ENCODE peak calls at places on chromosome 21, in six cellular contexts. One of them, this sample, is unnamed.

GRCh38 chr21:27831821-27832569 is 865.1 kb upstream of the ADAMTS5 start:
- DNase-seq in lung: no peak
- DNase-seq in esophagus muscularis mucosa: no peak
- DNase-seq in HFF-Myc: no peak
- DNase-seq in ascending aorta: no peak
- DNase-seq in pancreas: no peak
- DNase-seq in this sample: peak

GRCh38 chr21:8989883-8990325 is 1531.5 kb upstream of the TPTE start:
- DNase-seq in lung: no peak
- DNase-seq in esophagus muscularis mucosa: no peak
- DNase-seq in ascending aorta: no peak
- DNase-seq in pancreas: peak
- DNase-seq in HFF-Myc: no peak
- DNase-seq in this sample: no peak

GRCh38 chr21:45767071-45768006 is 123.8 kb downstream of the PCBP3 start:
- DNase-seq in ascending aorta: no peak
- DNase-seq in HFF-Myc: no peak
- DNase-seq in esophagus muscularis mucosa: no peak
- DNase-seq in lung: no peak
- DNase-seq in pancreas: no peak
- DNase-seq in this sample: peak

GRCh38 chr21:26806734-26807372 is 38.4 kb downstream of the ADAMTS1 start:
- DNase-seq in HFF-Myc: no peak
- DNase-seq in pancreas: no peak
- DNase-seq in esophagus muscularis mucosa: no peak
- DNase-seq in lung: no peak
- DNase-seq in ascending aorta: no peak
- DNase-seq in this sample: peak

GRCh38 chr21:45538381-45539045 is 3.7 kb downstream of the SLC19A1 start:
- DNase-seq in pancreas: peak
- DNase-seq in HFF-Myc: no peak
- DNase-seq in ascending aorta: peak
- DNase-seq in esophagus muscularis mucosa: no peak
- DNase-seq in lung: no peak
- DNase-seq in this sample: no peak

GRCh38 chr21:27130152-27130551 is 163.3 kb upstream of the ADAMTS5 start:
- DNase-seq in pancreas: no peak
- DNase-seq in lung: no peak
- DNase-seq in ascending aorta: no peak
- DNase-seq in HFF-Myc: no peak
- DNase-seq in esophagus muscularis mucosa: no peak
- DNase-seq in this sample: no peak

GRCh38 chr21:14901482-14901958 is 163.3 kb downstream of the NRIP1 start:
- DNase-seq in pancreas: no peak
- DNase-seq in ascending aorta: no peak
- DNase-seq in lung: no peak
- DNase-seq in HFF-Myc: no peak
- DNase-seq in esophagus muscularis mucosa: no peak
- DNase-seq in this sample: no peak

GRCh38 chr21:33273044-33273443 is 6.9 kb downstream of the IL10RB start:
- DNase-seq in esophagus muscularis mucosa: no peak
- DNase-seq in ascending aorta: no peak
- DNase-seq in HFF-Myc: no peak
- DNase-seq in pancreas: no peak
- DNase-seq in lung: no peak
- DNase-seq in this sample: peak

GRCh38 chr21:27831177-27831576 is 864.3 kb upstream of the ADAMTS5 start:
- DNase-seq in lung: no peak
- DNase-seq in pancreas: no peak
- DNase-seq in ascending aorta: no peak
- DNase-seq in HFF-Myc: no peak
- DNase-seq in esophagus muscularis mucosa: no peak
- DNase-seq in this sample: no peak

GRCh38 chr21:34736116-34736870 is 67.5 kb downstream of the CLIC6 start:
- DNase-seq in ascending aorta: no peak
- DNase-seq in esophagus muscularis mucosa: no peak
- DNase-seq in HFF-Myc: no peak
- DNase-seq in lung: no peak
- DNase-seq in pancreas: no peak
- DNase-seq in this sample: no peak

GRCh38 chr21:38847556-38847955 is 41.8 kb downstream of the ETS2 start:
- DNase-seq in ascending aorta: no peak
- DNase-seq in HFF-Myc: no peak
- DNase-seq in esophagus muscularis mucosa: no peak
- DNase-seq in lung: no peak
- DNase-seq in pancreas: no peak
- DNase-seq in this sample: no peak

GRCh38 chr21:24023936-24024335 is 1583.3 kb downstream of the MRPL39 start:
- DNase-seq in HFF-Myc: no peak
- DNase-seq in pancreas: no peak
- DNase-seq in ascending aorta: no peak
- DNase-seq in esophagus muscularis mucosa: no peak
- DNase-seq in lung: no peak
- DNase-seq in this sample: no peak

GRCh38 chr21:40016234-40016633 is 149.0 kb downstream of the PCP4 start:
- DNase-seq in pancreas: no peak
- DNase-seq in esophagus muscularis mucosa: no peak
- DNase-seq in lung: no peak
- DNase-seq in ascending aorta: no peak
- DNase-seq in HFF-Myc: no peak
- DNase-seq in this sample: no peak

GRCh38 chr21:32331444-32332305 is 33.0 kb downstream of the MRAP start:
- DNase-seq in ascending aorta: no peak
- DNase-seq in pancreas: no peak
- DNase-seq in esophagus muscularis mucosa: no peak
- DNase-seq in HFF-Myc: no peak
- DNase-seq in lung: no peak
- DNase-seq in this sample: no peak

GRCh38 chr21:35026617-35027557 is 22.2 kb downstream of the RUNX1 start:
- DNase-seq in HFF-Myc: no peak
- DNase-seq in pancreas: no peak
- DNase-seq in esophagus muscularis mucosa: no peak
- DNase-seq in ascending aorta: no peak
- DNase-seq in lung: peak
- DNase-seq in this sample: peak

GRCh38 chr21:40634141-40634540 is 212.8 kb downstream of the DSCAM start:
- DNase-seq in pancreas: no peak
- DNase-seq in ascending aorta: no peak
- DNase-seq in HFF-Myc: no peak
- DNase-seq in lung: no peak
- DNase-seq in esophagus muscularis mucosa: no peak
- DNase-seq in this sample: no peak

GRCh38 chr21:38258803-38259485 is 2.2 kb downstream of the KCNJ15 start:
- DNase-seq in HFF-Myc: no peak
- DNase-seq in ascending aorta: no peak
- DNase-seq in lung: no peak
- DNase-seq in pancreas: no peak
- DNase-seq in esophagus muscularis mucosa: no peak
- DNase-seq in this sample: peak

GRCh38 chr21:27802816-27803475 is 836.1 kb upstream of the ADAMTS5 start:
- DNase-seq in HFF-Myc: no peak
- DNase-seq in ascending aorta: no peak
- DNase-seq in lung: peak
- DNase-seq in esophagus muscularis mucosa: no peak
- DNase-seq in pancreas: no peak
- DNase-seq in this sample: peak

GRCh38 chr21:33395866-33396265 is 7.3 kb upstream of the IFNGR2 start:
- DNase-seq in pancreas: no peak
- DNase-seq in esophagus muscularis mucosa: no peak
- DNase-seq in HFF-Myc: no peak
- DNase-seq in ascending aorta: no peak
- DNase-seq in lung: no peak
- DNase-seq in this sample: peak

GRCh38 chr21:27590271-27590670 is 623.4 kb upstream of the ADAMTS5 start:
- DNase-seq in lung: no peak
- DNase-seq in ascending aorta: no peak
- DNase-seq in HFF-Myc: no peak
- DNase-seq in pancreas: no peak
- DNase-seq in esophagus muscularis mucosa: no peak
- DNase-seq in this sample: peak

GRCh38 chr21:14251336-14251735 is 35.4 kb downstream of the RBM11 start:
- DNase-seq in ascending aorta: no peak
- DNase-seq in esophagus muscularis mucosa: no peak
- DNase-seq in pancreas: no peak
- DNase-seq in lung: no peak
- DNase-seq in HFF-Myc: no peak
- DNase-seq in this sample: no peak

GRCh38 chr21:17613242-17613676 is 558 bp upstream of the BTG3 start:
- DNase-seq in lung: peak
- DNase-seq in HFF-Myc: no peak
- DNase-seq in pancreas: peak
- DNase-seq in esophagus muscularis mucosa: no peak
- DNase-seq in ascending aorta: no peak
- DNase-seq in this sample: peak

GRCh38 chr21:42373181-42373907 is 7.0 kb upstream of the TFF1 start:
- DNase-seq in pancreas: no peak
- DNase-seq in ascending aorta: no peak
- DNase-seq in lung: no peak
- DNase-seq in HFF-Myc: no peak
- DNase-seq in esophagus muscularis mucosa: no peak
- DNase-seq in this sample: no peak
- TF ChIP-seq CTCF in pancreas: no peak
- TF ChIP-seq CTCF in ascending aorta: no peak
- TF ChIP-seq CTCF in lung: no peak
- TF ChIP-seq CTCF in HFF-Myc: no peak
- TF ChIP-seq CTCF in esophagus muscularis mucosa: no peak
- TF ChIP-seq CTCF in this sample: no peak

GRCh38 chr21:44460441-44460755 is 5.1 kb downstream of the LRRC3 start:
- DNase-seq in HFF-Myc: no peak
- DNase-seq in ascending aorta: no peak
- DNase-seq in pancreas: no peak
- DNase-seq in lung: no peak
- DNase-seq in esophagus muscularis mucosa: no peak
- DNase-seq in this sample: no peak
- H3K4me3 ChIP-seq in HFF-Myc: no peak
- H3K4me3 ChIP-seq in ascending aorta: no peak
- H3K4me3 ChIP-seq in pancreas: no peak
- H3K4me3 ChIP-seq in lung: no peak
- H3K4me3 ChIP-seq in esophagus muscularis mucosa: no peak
- H3K4me3 ChIP-seq in this sample: no peak

GRCh38 chr21:36910581-36911307 is 55.7 kb downstream of the HLCS start:
- DNase-seq in pancreas: no peak
- DNase-seq in lung: no peak
- DNase-seq in esophagus muscularis mucosa: no peak
- DNase-seq in HFF-Myc: no peak
- DNase-seq in ascending aorta: no peak
- DNase-seq in this sample: peak

GRCh38 chr21:36909423-36909822 is 57.0 kb downstream of the HLCS start:
- DNase-seq in lung: no peak
- DNase-seq in ascending aorta: no peak
- DNase-seq in HFF-Myc: no peak
- DNase-seq in esophagus muscularis mucosa: no peak
- DNase-seq in pancreas: no peak
- DNase-seq in this sample: peak

GRCh38 chr21:36904093-36904666 is 62.3 kb downstream of the HLCS start:
- DNase-seq in HFF-Myc: no peak
- DNase-seq in ascending aorta: no peak
- DNase-seq in esophagus muscularis mucosa: no peak
- DNase-seq in pancreas: no peak
- DNase-seq in lung: no peak
- DNase-seq in this sample: no peak

GRCh38 chr21:36909901-36910561 is 56.4 kb downstream of the HLCS start:
- DNase-seq in pancreas: no peak
- DNase-seq in ascending aorta: no peak
- DNase-seq in HFF-Myc: peak
- DNase-seq in lung: no peak
- DNase-seq in esophagus muscularis mucosa: no peak
- DNase-seq in this sample: peak

GRCh38 chr21:36908260-36908908 is 58.1 kb downstream of the HLCS start:
- DNase-seq in ascending aorta: no peak
- DNase-seq in pancreas: no peak
- DNase-seq in esophagus muscularis mucosa: no peak
- DNase-seq in HFF-Myc: no peak
- DNase-seq in lung: no peak
- DNase-seq in this sample: peak
- TF ChIP-seq CTCF in ascending aorta: no peak
- TF ChIP-seq CTCF in pancreas: no peak
- TF ChIP-seq CTCF in esophagus muscularis mucosa: no peak
- TF ChIP-seq CTCF in HFF-Myc: no peak
- TF ChIP-seq CTCF in lung: no peak
- TF ChIP-seq CTCF in this sample: peak

DNA sequence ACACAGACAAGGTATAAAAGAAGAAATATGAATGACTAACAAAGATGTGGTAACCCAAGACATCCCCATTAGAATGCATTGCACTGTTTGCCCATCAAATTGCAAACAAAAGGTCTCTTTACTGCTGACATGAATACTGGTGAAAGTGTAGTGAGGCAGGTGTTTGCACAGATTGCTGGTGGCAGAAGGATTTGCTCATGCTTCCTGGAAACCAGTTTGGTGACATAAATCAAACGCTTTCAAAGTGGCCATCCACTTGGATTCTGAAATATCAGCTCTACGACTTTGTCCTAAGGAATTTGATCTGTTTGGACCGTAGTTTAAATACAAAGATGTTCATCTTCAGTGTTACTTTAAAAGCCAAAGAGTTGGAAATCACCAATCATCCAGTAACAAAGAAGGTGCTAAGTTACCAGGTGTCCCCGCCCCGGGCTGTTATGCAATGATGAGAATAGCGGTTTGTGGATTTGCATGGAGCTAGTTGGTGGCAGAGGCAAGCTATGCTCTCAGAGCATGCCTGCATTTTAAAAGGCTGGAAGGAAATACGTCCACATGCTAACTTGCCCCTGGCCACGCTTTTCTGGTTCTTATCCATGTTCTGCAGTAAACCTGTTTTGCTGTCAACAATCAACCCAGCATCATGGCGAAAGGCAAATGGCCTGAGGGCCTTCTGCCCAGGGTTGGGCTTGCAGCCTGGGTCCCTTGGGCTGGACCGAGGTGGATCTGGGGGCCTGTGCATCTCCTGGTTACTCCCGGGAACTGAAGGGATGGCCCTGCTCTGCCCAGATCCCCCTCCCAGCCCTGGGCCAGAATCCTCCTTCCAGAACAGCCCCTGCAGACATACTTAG is 49.2 kb downstream of the UMODL1 start:
- DNase-seq in esophagus muscularis mucosa: no peak
- DNase-seq in lung: no peak
- DNase-seq in ascending aorta: no peak
- DNase-seq in HFF-Myc: no peak
- DNase-seq in pancreas: no peak
- DNase-seq in this sample: no peak
- H3K4me3 ChIP-seq in esophagus muscularis mucosa: no peak
- H3K4me3 ChIP-seq in lung: no peak
- H3K4me3 ChIP-seq in ascending aorta: no peak
- H3K4me3 ChIP-seq in HFF-Myc: no peak
- H3K4me3 ChIP-seq in pancreas: no peak
- H3K4me3 ChIP-seq in this sample: no peak

GRCh38 chr21:41678016-41678935 is 88.6 kb downstream of the RIPK4 start:
- DNase-seq in HFF-Myc: no peak
- DNase-seq in pancreas: no peak
- DNase-seq in esophagus muscularis mucosa: no peak
- DNase-seq in lung: peak
- DNase-seq in ascending aorta: no peak
- DNase-seq in this sample: no peak
- TF ChIP-seq CTCF in HFF-Myc: no peak
- TF ChIP-seq CTCF in pancreas: no peak
- TF ChIP-seq CTCF in esophagus muscularis mucosa: no peak
- TF ChIP-seq CTCF in lung: no peak
- TF ChIP-seq CTCF in ascending aorta: no peak
- TF ChIP-seq CTCF in this sample: no peak

This sample was measured in fibroblast of pulmonary artery.